ENCODE peak calls at places on chromosomes 2 and 18, in nine cellular contexts. P, K, L, F, R, Z, O, C and A are unnamed samples.

GRCh38 chr2:132641819-132642218 is 28.2 kb downstream of the LYPD1 start:
- DNase-seq in P (no peak), K (no peak), L (no peak), F (no peak), R (no peak), Z (no peak), O (no peak), C (no peak), A (no peak)

GRCh38 chr2:120012363-120012762 is 514 bp upstream of the EPB41L5 start:
- DNase-seq in P (no peak), K (no peak), L (no peak), F (peak), R (no peak), Z (no peak), O (no peak), C (no peak), A (no peak)

GRCh38 chr2:56444339-56444738 is 260.5 kb downstream of the CCDC85A start:
- DNase-seq in P (no peak), K (peak), L (no peak), F (peak), R (no peak), Z (peak), O (no peak), C (no peak), A (peak)

GRCh38 chr18:55100817-55101457 is 141.7 kb upstream of the CCDC68 start:
- DNase-seq in P (no peak), K (no peak), L (peak), F (no peak), R (no peak), Z (no peak), O (peak), C (no peak), A (no peak)

GRCh38 chr2:12167525-12168317 is 421.3 kb downstream of the LPIN1 start:
- DNase-seq in P (no peak), K (peak), L (no peak), F (no peak), R (no peak), Z (no peak), O (no peak), C (no peak), A (no peak)

GRCh38 chr2:96537066-96537733 is 648 bp downstream of the ARID5A start:
- DNase-seq in P (peak), K (peak), L (peak), F (peak), R (no peak), Z (no peak), O (peak), C (peak), A (peak)

GRCh38 chr2:216369821-216370220 is 2.5 kb downstream of the MARCHF4 start:
- DNase-seq in P (no peak), K (no peak), L (no peak), F (no peak), R (no peak), Z (no peak), O (no peak), C (no peak), A (no peak)

GRCh38 chr2:201218780-201219179 is 35.8 kb downstream of the CASP10 start:
- DNase-seq in P (no peak), K (no peak), L (no peak), F (no peak), R (no peak), Z (no peak), O (no peak), C (no peak), A (no peak)

GRCh38 chr18:3529597-3529996 is 79.6 kb downstream of the TGIF1 start:
- DNase-seq in P (no peak), K (no peak), L (no peak), F (peak), R (no peak), Z (no peak), O (peak), C (no peak), A (no peak)

GRCh38 chr2:219844756-219845155 is 217.3 kb downstream of the SLC4A3 start:
- DNase-seq in P (no peak), K (no peak), L (no peak), F (peak), R (no peak), Z (no peak), O (no peak), C (no peak), A (no peak)

GRCh38 chr2:20584637-20585321 is 66.1 kb downstream of the HS1BP3 start:
- DNase-seq in P (no peak), K (peak), L (peak), F (no peak), R (no peak), Z (peak), O (peak), C (no peak), A (no peak)

GRCh38 chr2:88658890-88659881 is 31.9 kb upstream of the EIF2AK3 start:
- DNase-seq in P (no peak), K (no peak), L (peak), F (peak), R (no peak), Z (peak), O (peak), C (no peak), A (peak)

GRCh38 chr2:157220502-157220901 is 37.0 kb upstream of the GALNT5 start:
- DNase-seq in P (no peak), K (no peak), L (no peak), F (no peak), R (no peak), Z (no peak), O (no peak), C (no peak), A (no peak)

GRCh38 chr18:79567481-79568147 is 112.0 kb upstream of the CTDP1 start:
- DNase-seq in P (no peak), K (peak), L (no peak), F (no peak), R (no peak), Z (no peak), O (peak), C (no peak), A (peak)

GRCh38 chr2:232336956-232337700 is 41.4 kb upstream of the ALPP start:
- DNase-seq in P (no peak), K (no peak), L (no peak), F (no peak), R (no peak), Z (no peak), O (no peak), C (no peak), A (no peak)

GRCh38 chr2:168660859-168661258 is 141.6 kb upstream of the NOSTRIN start:
- DNase-seq in P (no peak), K (peak), L (no peak), F (no peak), R (no peak), Z (peak), O (peak), C (no peak), A (no peak)